ENCODE peak calls at places on chromosomes 6 and 20, in ten cellular contexts. G, R, M, J, F, Q, B, E, W and T are unnamed samples.

GRCh38 chr6:143545165-143545564 is 33.6 kb upstream of the FUCA2 start:
- DNase-seq in Q (no peak), M (no peak), R (no peak), E (no peak), F (no peak), W (no peak), J (no peak), G (no peak), B (no peak), T (no peak)

GRCh38 chr6:86888311-86888710 is 49.0 kb upstream of the HTR1E start:
- DNase-seq in G (no peak), R (no peak), M (no peak), Q (no peak), F (no peak), W (no peak), J (no peak), B (no peak), E (no peak), T (no peak)

GRCh38 chr6:152026291-152026690 is 218.8 kb downstream of the ESR1 start:
- DNase-seq in B (no peak), M (no peak), F (no peak), Q (no peak), W (no peak), E (no peak), R (no peak), G (no peak), J (no peak), T (no peak)

GRCh38 chr20:59850018-59850641 is 83.3 kb downstream of the SYCP2 start:
- DNase-seq in M (no peak), G (no peak), F (no peak), E (no peak), B (no peak), W (peak; percentile 78), Q (peak; percentile 52), R (no peak), J (no peak), T (no peak)

GRCh38 chr6:110881929-110882629 is 7.5 kb downstream of the AMD1 start:
- DNase-seq in B (no peak), Q (no peak), R (no peak), J (no peak), E (no peak), M (no peak), W (no peak), G (no peak), F (no peak), T (no peak)

GRCh38 chr20:34458631-34459030 is 57.6 kb upstream of the DYNLRB1 start:
- DNase-seq in R (no peak), Q (peak; percentile 9), J (no peak), B (no peak), W (no peak), E (no peak), G (no peak), M (no peak), F (no peak), T (no peak)

GRCh38 chr6:42260972-42261371 is 43.3 kb upstream of the MRPS10 start:
- DNase-seq in R (no peak), M (no peak), E (no peak), F (no peak), B (peak; percentile 61), Q (peak; percentile 36), W (peak; percentile 26), J (no peak), G (peak; percentile 44), T (no peak)

GRCh38 chr6:27478141-27478705 is 5.3 kb upstream of the ZNF184 start:
- DNase-seq in G (no peak), M (no peak), R (no peak), W (peak; percentile 18), Q (peak; percentile 34), E (no peak), F (no peak), B (peak; percentile 8), J (no peak), T (no peak)

GRCh38 chr6:6920984-6921313 is 186.8 kb upstream of the RREB1 start:
- DNase-seq in F (no peak), E (no peak), J (no peak), M (no peak), G (no peak), B (no peak), Q (no peak), R (no peak), W (no peak), T (no peak)

GRCh38 chr20:57809661-57810172 is 99.9 kb upstream of the PMEPA1 start:
- DNase-seq in E (no peak), R (no peak), M (no peak), F (no peak), Q (no peak), G (no peak), J (no peak), W (peak; percentile 68), B (no peak), T (no peak)

GRCh38 chr6:144332177-144332576 is 47.0 kb downstream of the UTRN start:
- DNase-seq in M (no peak), F (no peak), W (no peak), G (no peak), J (no peak), R (no peak), Q (no peak), B (no peak), E (no peak), T (no peak)

GRCh38 chr20:11901127-11901526 is 16.6 kb upstream of the BTBD3 start:
- DNase-seq in W (peak; percentile 88), F (no peak), J (no peak), Q (peak; percentile 89), B (no peak), M (no peak), E (no peak), R (no peak), G (no peak), T (no peak)

GRCh38 chr20:34578521-34579147 is 20.1 kb downstream of the MAP1LC3A start:
- DNase-seq in M (no peak), Q (no peak), F (no peak), J (no peak), R (no peak), E (no peak), B (no peak), W (no peak), G (no peak), T (peak; percentile 49)

GRCh38 chr6:32979720-32980487 is 11.5 kb downstream of the BRD2 start:
- DNase-seq in E (no peak), B (no peak), M (no peak), W (no peak), R (no peak), Q (no peak), J (no peak), F (no peak), G (no peak), T (no peak)

GRCh38 chr6:47631248-47632196 is 66.9 kb upstream of the ADGRF4 start:
- DNase-seq in B (no peak), W (peak; percentile 92), R (peak; percentile 34), E (no peak), Q (peak; percentile 61), F (no peak), J (no peak), G (peak; percentile 8), M (no peak), T (no peak)

GRCh38 chr6:47630587-47630986 is 67.8 kb upstream of the ADGRF4 start:
- DNase-seq in J (no peak), G (no peak), Q (no peak), F (no peak), M (no peak), W (no peak), E (no peak), R (no peak), B (no peak), T (no peak)

GRCh38 chr6:47629954-47630353 is 68.4 kb upstream of the ADGRF4 start:
- DNase-seq in G (no peak), W (no peak), M (no peak), R (no peak), Q (no peak), J (no peak), B (no peak), E (no peak), F (no peak), T (no peak)

GRCh38 chr6:47634210-47635047 is 64.0 kb upstream of the ADGRF4 start:
- DNase-seq in E (no peak), W (no peak), F (no peak), Q (no peak), R (no peak), J (peak; percentile 53), G (no peak), M (no peak), B (no peak), T (no peak)

GRCh38 chr6:47633141-47633540 is 65.2 kb upstream of the ADGRF4 start:
- DNase-seq in Q (peak; percentile 27), J (no peak), E (no peak), G (no peak), W (peak; percentile 41), M (no peak), R (no peak), B (no peak), F (no peak), T (no peak)
- TF ChIP-seq CTCF in Q (peak; percentile 8), J (no peak), E (no peak), G (no peak), W (peak; percentile 52), M (no peak), R (no peak), B (no peak), F (no peak), T (no peak)

GRCh38 chr6:159968295-159969203 is at the start of gene IGF2R:
- DNase-seq in E (peak; percentile 96), B (peak; percentile 86), R (peak; percentile 93), Q (peak; percentile 78), F (peak; percentile 95), G (peak; percentile 90), M (peak; percentile 98), J (peak; percentile 97), W (peak; percentile 81), T (peak; percentile 94)
- TF ChIP-seq CTCF in E (no peak), B (peak; percentile 18), R (no peak), Q (no peak), F (peak; percentile 35), G (no peak), M (no peak), J (no peak), W (no peak), T (peak; percentile 66)

GRCh38 chr20:6562111-6562510 is 205.4 kb upstream of the BMP2 start:
- DNase-seq in Q (peak; percentile 50), E (no peak), W (peak; percentile 70), J (no peak), G (no peak), B (no peak), M (no peak), R (no peak), F (no peak), T (no peak)

GRCh38 chr20:6559791-6560190 is 207.7 kb upstream of the BMP2 start:
- DNase-seq in F (no peak), W (no peak), B (no peak), M (no peak), J (no peak), E (no peak), R (no peak), G (no peak), Q (no peak), T (no peak)

GRCh38 chr20:6560978-6561377 is 206.5 kb upstream of the BMP2 start:
- DNase-seq in Q (no peak), E (no peak), B (no peak), G (no peak), F (no peak), W (peak; percentile 17), R (no peak), M (no peak), J (no peak), T (no peak)

GRCh38 chr20:6558361-6558760 is 209.1 kb upstream of the BMP2 start:
- DNase-seq in F (no peak), B (no peak), E (no peak), G (no peak), J (no peak), Q (peak; percentile 17), M (no peak), W (peak; percentile 22), R (no peak), T (no peak)
- TF ChIP-seq CTCF in F (no peak), B (no peak), E (no peak), G (no peak), J (no peak), Q (no peak), M (no peak), W (peak; percentile 42), R (no peak), T (no peak)

GRCh38 chr6:122804962-122805499 is 16.0 kb downstream of the SMPDL3A start:
- DNase-seq in W (no peak), F (no peak), G (no peak), E (no peak), B (no peak), R (no peak), J (no peak), M (no peak), Q (no peak), T (no peak)
- TF ChIP-seq CTCF in W (no peak), F (no peak), G (no peak), E (no peak), B (no peak), R (no peak), J (no peak), M (no peak), Q (no peak), T (no peak)